ENCODE peak calls at places on chromosomes 11 and 22, in ten cellular contexts. D is fibroblast of the aortic adventitia; K is stimulated activated CD8-positive, alpha-beta memory T cell treated with anti-CD3 and anti-CD28 coated beads, Interleukin-15, amount 100 ng/mL, for 24 hours; R is stimulated activated naive CD4-positive, alpha-beta T cell; T is H9; V is lower lobe of right lung; G is fibroblast of gingiva; X is type B pancreatic cell; Z is kidney tubule cell; J is stimulated activated naive CD8-positive, alpha-beta T cell treated with anti-CD3 and anti-CD28 coated beads, Interleukin-15, Interleukin-2, amounts not matched to agents 100 U/mL and 50 U/mL, for 24 hours. W is an unnamed sample.

GRCh38 chr22:29734429-29734828 is 14.6 kb downstream of the CABP7 start:
- DNase-seq in D (no peak), K (no peak), J (no peak), T (no peak), Z (no peak), R (no peak), G (no peak), V (no peak), X (no peak), W (no peak)

GRCh38 chr11:34830648-34831047 is 85.5 kb downstream of the APIP start:
- DNase-seq in V (no peak), G (no peak), R (no peak), T (no peak), K (no peak), Z (peak; percentile 44), D (peak; percentile 12), J (no peak), X (no peak), W (no peak)

GRCh38 chr11:29300441-29300840 is 716.4 kb downstream of the KCNA4 start:
- DNase-seq in G (peak; percentile 38), Z (peak; percentile 68), T (no peak), K (no peak), X (no peak), V (no peak), J (no peak), R (no peak), D (peak; percentile 94), W (no peak)

GRCh38 chr22:23437779-23438178 is 142.3 kb downstream of the IGLL1 start:
- DNase-seq in X (no peak), R (no peak), J (no peak), Z (no peak), T (no peak), D (no peak), V (no peak), G (no peak), K (no peak), W (peak; percentile 18)

GRCh38 chr11:95566151-95566670 is 223.4 kb downstream of the FAM76B start:
- DNase-seq in G (peak; percentile 51), D (peak; percentile 52), Z (no peak), R (no peak), X (no peak), K (no peak), J (no peak), V (no peak), T (no peak), W (no peak)

GRCh38 chr11:95692526-95693270 is 96.9 kb downstream of the FAM76B start:
- DNase-seq in D (peak; percentile 90), T (no peak), G (peak; percentile 14), V (no peak), X (no peak), R (no peak), K (no peak), J (no peak), Z (no peak), W (no peak)

GRCh38 chr11:606245-606644 is 9.5 kb downstream of the IRF7 start:
- DNase-seq in X (no peak), D (peak; percentile 43), K (no peak), Z (peak; percentile 26), T (no peak), V (peak; percentile 79), R (no peak), J (no peak), G (peak; percentile 31), W (no peak)

GRCh38 chr11:70501026-70501901 is 102.9 kb downstream of the CTTN start:
- DNase-seq in X (no peak), T (no peak), R (no peak), Z (no peak), K (no peak), V (peak; percentile 45), G (no peak), J (no peak), D (peak; percentile 32), W (no peak)

GRCh38 chr11:118921121-118921928 is 4.4 kb downstream of the BCL9L start:
- DNase-seq in G (peak; percentile 93), D (peak; percentile 94), V (peak; percentile 80), X (no peak), J (no peak), R (no peak), K (no peak), T (peak; percentile 63), Z (peak; percentile 68), W (peak; percentile 59)

W was measured in activated CD8-positive, alpha-beta memory T cell treated with anti-CD3 and anti-CD28 coated beads, Interleukin-2, amount 50 U/mL, for 48 hours.